ENCODE peak calls at places on chromosomes 5 and 9, in nine cellular contexts. B is lung; L is bronchial epithelial cell; I is stimulated activated CD4-positive, alpha-beta T cell treated with anti-CD3 and anti-CD28 coated beads, Interleukin-4, amount 100 ng/mL, for 4 hours; H is occipital lobe; Y is CD8-positive, alpha-beta memory T cell; P is lung microvascular endothelial cell; U is head of caudate nucleus; E is breast epithelium. W is an unnamed sample.

GRCh38 chr9:34964458-34964857 is 6.4 kb downstream of the PHF24 start:
- DNase-seq in B (no peak), U (peak; percentile 46), P (no peak), Y (no peak), E (no peak), I (no peak), L (peak; percentile 72), H (no peak), W (no peak)

GRCh38 chr9:42852133-42852532 is 668.7 kb downstream of the SPATA31A6 start:
- DNase-seq in L (peak; percentile 19), H (peak; percentile 15), U (peak; percentile 9), Y (no peak), I (no peak), P (peak; percentile 67), B (no peak), E (no peak), W (no peak)

GRCh38 chr5:143402464-143403356 is 776 bp downstream of the NR3C1 start:
- DNase-seq in Y (peak; percentile 35), B (peak; percentile 58), P (peak; percentile 58), H (peak; percentile 51), E (peak; percentile 54), I (peak; percentile 51), U (peak; percentile 67), L (peak; percentile 41), W (peak; percentile 29)

GRCh38 chr9:129482521-129483466 is 138.1 kb downstream of the C9orf50 start:
- DNase-seq in L (peak; percentile 52), B (peak; percentile 87), H (peak; percentile 68), Y (no peak), I (peak; percentile 48), U (peak; percentile 79), E (peak; percentile 87), P (peak; percentile 92), W (no peak)

GRCh38 chr5:67350185-67350584 is 153.6 kb upstream of the CD180 start:
- DNase-seq in I (no peak), L (no peak), Y (no peak), H (no peak), U (no peak), E (no peak), B (no peak), P (peak; percentile 24), W (no peak)

GRCh38 chr9:73916016-73916673 is 581.0 kb upstream of the RORB start:
- DNase-seq in U (peak; percentile 2), B (no peak), E (no peak), H (no peak), L (peak; percentile 29), I (no peak), P (no peak), Y (no peak), W (no peak)

GRCh38 chr5:41404757-41405156 is 105.6 kb downstream of the PLCXD3 start:
- DNase-seq in I (no peak), E (no peak), B (no peak), U (no peak), L (no peak), Y (no peak), H (peak; percentile 3), P (no peak), W (no peak)

GRCh38 chr9:125024917-125025316 is 84.0 kb upstream of the GOLGA1 start:
- DNase-seq in E (no peak), H (no peak), P (no peak), B (no peak), I (no peak), L (no peak), Y (no peak), U (no peak), W (no peak)

GRCh38 chr5:110634475-110634874 is 92.0 kb downstream of the TMEM232 start:
- DNase-seq in I (no peak), E (no peak), U (no peak), Y (no peak), P (no peak), L (no peak), B (no peak), H (no peak), W (no peak)

GRCh38 chr5:177133845-177134652 is 476 bp downstream of the NSD1 start:
- DNase-seq in B (peak; percentile 45), I (peak; percentile 43), H (peak; percentile 66), U (peak; percentile 40), Y (peak; percentile 49), L (no peak), E (no peak), P (peak; percentile 70), W (peak; percentile 18)

GRCh38 chr9:68472119-68472518 is 68.6 kb downstream of the TMEM252 start:
- DNase-seq in E (no peak), B (no peak), I (no peak), L (no peak), H (no peak), P (peak; percentile 45), Y (no peak), U (no peak), W (no peak)

GRCh38 chr9:79155308-79155707 is 416.5 kb upstream of the TLE4 start:
- DNase-seq in I (no peak), L (peak; percentile 63), E (no peak), Y (no peak), H (no peak), P (no peak), U (no peak), B (no peak), W (no peak)